ENCODE peak calls at places on chromosomes 5 and 9, in five cellular contexts. L is cardiac fibroblast, E is B cell, J is fibroblast of lung, Z is body of pancreas. F is an unnamed sample.

GRCh38 chr9:109063765-109064164 is 50.5 kb upstream of the CTNNAL1 start:
- DNase-seq in L (peak; percentile 8), E (no peak), J (peak; percentile 22), Z (no peak), F (no peak)

GRCh38 chr9:7432989-7433388 is 366.6 kb downstream of the DMAC1 start:
- DNase-seq in L (no peak), E (no peak), J (no peak), Z (no peak), F (no peak)

GRCh38 chr5:173554989-173555705 is 61.3 kb downstream of the BOD1 start:
- DNase-seq in L (no peak), E (no peak), J (no peak), Z (no peak), F (no peak)

GRCh38 chr5:42423285-42424152 is at the start of gene GHR:
- DNase-seq in L (peak; percentile 93), E (peak; percentile 20), J (peak; percentile 88), Z (peak; percentile 88), F (peak; percentile 66)

GRCh38 chr9:133935328-133936040 is 56.6 kb downstream of the VAV2 start:
- DNase-seq in L (peak; percentile 79), E (no peak), J (peak; percentile 93), Z (peak; percentile 87), F (no peak)

GRCh38 chr9:133282454-133283238 is 7.6 kb upstream of the ABO start:
- DNase-seq in L (no peak), E (no peak), J (no peak), Z (no peak), F (no peak)

GRCh38 chr9:16309350-16310271 is 560.9 kb downstream of the BNC2 start:
- DNase-seq in L (peak; percentile 70), E (no peak), J (no peak), Z (peak; percentile 30), F (no peak)

GRCh38 chr9:81687521-81688261 is 1.7 kb downstream of the TLE1 start:
- DNase-seq in L (peak; percentile 21), E (peak; percentile 42), J (peak; percentile 42), Z (peak; percentile 52), F (peak; percentile 25)

GRCh38 chr9:137087409-137087925 is 682 bp downstream of the MAN1B1 start:
- DNase-seq in L (no peak), E (no peak), J (no peak), Z (no peak), F (no peak)

GRCh38 chr9:71703172-71703872 is 65.0 kb downstream of the CEMIP2 start:
- DNase-seq in L (peak; percentile 24), E (no peak), J (no peak), Z (no peak), F (no peak)

GRCh38 chr9:85987236-85987635 is 46.3 kb downstream of the NAA35 start:
- DNase-seq in L (no peak), E (no peak), J (no peak), Z (no peak), F (no peak)

GRCh38 chr9:127910613-127911205 is 6.1 kb downstream of the ST6GALNAC4 start:
- DNase-seq in L (peak; percentile 50), E (no peak), J (peak; percentile 38), Z (no peak), F (no peak)
- TF ChIP-seq CTCF in L (no peak), E (peak; percentile 31), J (no peak), Z (no peak), F (peak; percentile 24)

GRCh38 chr5:160229190-160229742 is at the start of gene FABP6:
- DNase-seq in L (no peak), E (no peak), J (no peak), Z (no peak), F (no peak)

GRCh38 chr5:160233215-160233614 is 3.9 kb downstream of the FABP6 start:
- DNase-seq in L (peak; percentile 6), E (no peak), J (peak; percentile 30), Z (no peak), F (no peak)

GRCh38 chr5:160233847-160234246 is 4.5 kb downstream of the FABP6 start:
- DNase-seq in L (no peak), E (no peak), J (no peak), Z (no peak), F (no peak)

GRCh38 chr5:160231789-160232342 is 2.6 kb downstream of the FABP6 start:
- DNase-seq in L (no peak), E (no peak), J (peak; percentile 6), Z (no peak), F (no peak)

DNA sequence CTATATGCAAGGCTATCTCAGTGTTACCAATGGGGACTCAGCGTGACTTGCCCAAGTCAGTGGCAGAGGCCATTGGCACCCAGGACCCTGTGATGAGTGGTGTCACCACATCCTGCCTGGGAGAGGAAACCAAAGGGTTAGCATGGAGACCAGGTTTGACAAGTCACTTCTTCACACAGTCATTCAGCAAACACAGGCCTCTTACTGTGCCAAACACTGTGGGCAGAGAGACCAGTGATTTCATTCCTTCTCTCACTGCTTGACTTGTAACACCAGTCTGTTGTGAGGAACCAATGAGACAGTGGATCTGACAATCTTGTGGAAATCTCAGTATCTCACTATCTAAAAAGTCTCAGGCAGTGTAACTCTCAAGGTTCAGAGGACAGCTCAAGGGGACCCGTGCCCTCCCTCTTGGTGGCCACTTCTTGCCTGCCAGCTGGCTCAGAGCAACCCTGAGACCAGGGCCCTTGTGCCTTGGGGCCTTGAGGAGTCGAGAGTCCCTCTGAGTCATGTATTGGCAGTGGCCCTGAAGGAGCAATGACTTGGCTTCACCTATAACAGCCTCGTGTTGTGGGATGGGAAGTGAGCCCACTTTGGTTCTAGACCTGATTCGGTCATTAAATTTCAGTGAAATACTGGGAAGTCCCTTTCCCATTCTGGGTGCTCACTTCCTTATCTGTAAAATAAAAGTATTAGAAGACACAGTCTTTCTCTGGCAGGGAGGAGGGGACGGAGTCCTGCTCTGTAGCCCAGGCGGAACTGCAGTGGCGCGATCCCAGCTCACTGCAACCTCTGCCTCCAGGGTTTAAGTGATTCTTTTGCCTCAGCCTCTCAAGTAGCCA is 1.6 kb downstream of the FABP6 start:
- DNase-seq in L (peak; percentile 29), E (no peak), J (peak; percentile 84), Z (peak; percentile 26), F (peak; percentile 37)
- TF ChIP-seq CTCF in L (no peak), E (no peak), J (no peak), Z (no peak), F (no peak)

DNA sequence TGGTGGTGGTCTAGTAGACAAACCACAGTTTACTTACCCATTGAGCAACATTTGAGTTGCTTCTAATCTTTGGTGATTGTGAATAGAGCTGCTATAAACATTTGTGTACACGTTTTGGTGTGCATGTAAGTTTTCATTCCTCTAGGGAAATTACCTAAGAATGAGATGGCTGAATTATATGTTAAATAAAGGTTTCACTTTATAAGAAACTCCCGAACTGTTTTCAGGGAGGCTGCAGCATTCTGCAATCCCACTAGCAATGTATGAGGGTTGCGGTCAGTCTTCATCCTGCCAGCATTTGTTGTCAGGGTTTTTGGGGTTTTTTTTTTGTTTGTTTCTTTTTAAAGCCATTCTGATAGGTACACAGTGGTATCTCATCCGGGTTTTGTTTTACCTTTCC is 45.7 kb upstream of the PPARGC1B start:
- DNase-seq in L (no peak), E (no peak), J (no peak), Z (no peak), F (no peak)
- TF ChIP-seq CTCF in L (no peak), E (no peak), J (no peak), Z (no peak), F (no peak)

GRCh38 chr9:98641675-98642074 is 67.1 kb downstream of the GABBR2 start:
- DNase-seq in L (no peak), E (no peak), J (no peak), Z (no peak), F (no peak)

GRCh38 chr9:98639133-98639532 is 69.6 kb downstream of the GABBR2 start:
- DNase-seq in L (no peak), E (no peak), J (no peak), Z (no peak), F (no peak)

GRCh38 chr9:98644011-98644410 is 64.7 kb downstream of the GABBR2 start:
- DNase-seq in L (no peak), E (no peak), J (no peak), Z (no peak), F (no peak)

GRCh38 chr9:98640394-98640793 is 68.3 kb downstream of the GABBR2 start:
- DNase-seq in L (no peak), E (no peak), J (no peak), Z (no peak), F (no peak)

DNA sequence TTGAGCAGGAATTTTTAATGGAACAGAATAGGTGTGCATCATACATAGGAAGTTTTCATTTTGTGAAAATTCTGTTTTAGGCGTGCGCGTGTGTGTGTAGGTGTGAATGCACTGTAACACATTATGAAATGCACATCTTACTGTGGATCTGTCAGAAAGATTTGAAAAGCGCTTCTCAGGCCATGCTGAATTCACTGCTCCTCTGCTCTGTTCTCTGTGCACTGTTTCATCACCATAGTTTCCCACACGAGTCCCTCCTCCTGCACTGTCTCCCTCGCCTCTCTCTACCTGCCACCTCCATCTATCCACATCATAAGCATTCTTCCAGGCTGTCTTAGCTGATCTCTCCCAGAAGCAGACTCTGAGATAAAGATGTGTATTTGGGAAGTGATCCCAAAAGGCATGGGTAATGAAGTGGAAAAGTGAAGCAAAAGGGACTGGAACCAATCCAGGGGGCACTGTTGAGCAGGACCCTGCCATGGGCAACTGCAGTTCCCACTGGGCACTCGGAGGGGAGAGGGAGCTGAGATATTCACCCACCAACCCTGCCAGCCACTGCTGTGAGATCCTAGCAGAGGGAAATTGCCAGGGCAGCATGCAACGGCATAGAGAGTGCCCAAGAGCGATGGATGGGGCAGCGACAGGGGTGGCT is 65.9 kb downstream of the GABBR2 start:
- DNase-seq in L (no peak), E (no peak), J (no peak), Z (no peak), F (no peak)
- TF ChIP-seq CTCF in L (no peak), E (no peak), J (no peak), Z (no peak), F (no peak)

DNA sequence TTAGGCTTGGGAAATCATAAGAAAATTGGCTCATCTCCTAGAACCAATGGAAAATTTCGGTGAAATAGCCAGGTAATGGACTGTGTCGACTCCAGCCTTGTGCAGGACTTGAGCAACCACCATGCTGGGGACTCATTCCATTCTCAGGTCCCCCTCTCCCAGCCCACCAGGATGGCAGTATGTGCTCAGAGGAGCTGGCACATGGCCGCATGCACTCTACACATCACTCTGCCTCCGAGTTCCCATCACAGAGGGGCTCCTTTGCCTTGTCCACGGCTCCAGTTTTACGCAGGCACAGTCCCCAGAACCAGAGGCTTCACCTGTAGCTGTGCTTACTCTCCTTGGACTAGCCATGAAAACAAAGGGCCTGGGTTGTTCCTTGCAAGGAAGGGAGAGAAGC is 149.3 kb downstream of the PAX5 start:
- DNase-seq in L (no peak), E (no peak), J (no peak), Z (no peak), F (no peak)
- TF ChIP-seq CTCF in L (no peak), E (no peak), J (no peak), Z (no peak), F (no peak)

DNA sequence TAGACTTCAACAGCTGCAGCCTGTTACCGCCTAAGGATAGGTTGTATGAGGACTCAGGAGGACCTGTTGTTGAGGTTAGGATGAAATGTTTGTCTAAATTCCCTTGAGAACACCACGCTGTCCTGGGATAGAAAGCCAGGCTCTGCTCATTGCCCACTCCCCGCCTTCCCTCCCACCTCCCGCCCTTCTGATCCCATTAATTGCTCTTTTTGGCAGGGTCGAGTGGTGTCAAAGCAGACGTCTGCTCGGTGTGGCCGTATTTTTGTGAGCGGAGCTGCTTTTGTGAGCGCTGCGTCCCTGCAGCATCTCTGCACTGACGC is 62.3 kb downstream of the SPATA31C2 start:
- DNase-seq in L (no peak), E (no peak), J (no peak), Z (no peak), F (no peak)
- TF ChIP-seq CTCF in L (peak; percentile 29), E (no peak), J (no peak), Z (no peak), F (no peak)

GRCh38 chr5:22901885-22902284 is 48.7 kb upstream of the CDH12 start:
- DNase-seq in L (no peak), E (no peak), J (no peak), Z (no peak), F (no peak)
- TF ChIP-seq CTCF in L (no peak), E (no peak), J (no peak), Z (no peak), F (no peak)